ENCODE peak calls at places on chromosomes 13 and 19, in seven cellular contexts. D, Z, H, M, R, V and E are unnamed samples.

GRCh38 chr13:102856603-102857002 is 10.8 kb downstream of the ERCC5 start:
- DNase-seq in H (no peak), V (no peak), Z (no peak), R (no peak), M (no peak), D (no peak), E (no peak)

GRCh38 chr19:45467456-45468158 is at the start of gene FOSB:
- DNase-seq in M (peak), H (no peak), Z (peak), D (peak), V (no peak), R (peak), E (peak)

GRCh38 chr19:17327068-17327653 is 7.5 kb downstream of the ANO8 start:
- DNase-seq in H (no peak), D (no peak), R (no peak), Z (no peak), V (no peak), M (no peak), E (no peak)

GRCh38 chr13:44573790-44574465 is 2.2 kb downstream of the TSC22D1 start:
- DNase-seq in D (no peak), R (peak), V (no peak), Z (no peak), H (no peak), M (peak), E (peak)

GRCh38 chr19:38917921-38918491 is 6.0 kb upstream of the CCER2 start:
- DNase-seq in Z (no peak), H (no peak), M (peak), D (no peak), V (no peak), R (peak), E (peak)

GRCh38 chr19:18951721-18952281 is 10.8 kb upstream of the HOMER3 start:
- DNase-seq in R (no peak), D (no peak), Z (no peak), H (no peak), V (no peak), M (no peak), E (no peak)

GRCh38 chr19:46787331-46788100 is 878 bp downstream of the SLC1A5 start:
- DNase-seq in D (no peak), Z (peak), H (no peak), V (no peak), M (no peak), R (peak), E (peak)

GRCh38 chr19:1271528-1272422 is 2.6 kb downstream of the CIRBP start:
- DNase-seq in V (no peak), M (no peak), Z (no peak), R (no peak), H (no peak), D (no peak), E (no peak)

GRCh38 chr19:46254776-46255175 is 25.2 kb downstream of the IGFL1 start:
- DNase-seq in R (no peak), D (no peak), V (no peak), Z (no peak), H (no peak), M (no peak), E (no peak)

GRCh38 chr13:77930430-77930829 is 11.8 kb upstream of the EDNRB start:
- DNase-seq in D (no peak), V (no peak), Z (no peak), M (no peak), R (no peak), H (no peak), E (no peak)

GRCh38 chr13:34730966-34731365 is 211.1 kb upstream of the NBEA start:
- DNase-seq in R (no peak), V (no peak), M (no peak), Z (no peak), H (no peak), D (no peak), E (no peak)

GRCh38 chr13:32734511-32734910 is 148.3 kb downstream of the PDS5B start:
- DNase-seq in M (peak), Z (no peak), R (no peak), V (no peak), D (no peak), H (no peak), E (no peak)

GRCh38 chr13:110089815-110090214 is 217.1 kb downstream of the COL4A1 start:
- DNase-seq in Z (no peak), V (no peak), M (no peak), D (no peak), H (no peak), R (no peak), E (no peak)

GRCh38 chr13:80515296-80515695 is 174.4 kb upstream of the SPRY2 start:
- DNase-seq in V (no peak), H (no peak), M (no peak), R (no peak), Z (no peak), D (no peak), E (no peak)

GRCh38 chr19:52170863-52171320 is 529 bp downstream of the ZNF836 start:
- DNase-seq in D (no peak), V (no peak), H (no peak), R (peak), M (no peak), Z (peak), E (no peak)

GRCh38 chr13:113836917-113837553 is 26.8 kb downstream of the GAS6 start:
- DNase-seq in V (no peak), M (no peak), H (no peak), D (peak), Z (no peak), R (peak), E (no peak)

GRCh38 chr19:35223856-35224505 is 4.6 kb downstream of the FAM187B start:
- DNase-seq in M (no peak), D (no peak), R (no peak), V (no peak), H (no peak), Z (no peak), E (no peak)

GRCh38 chr13:65149687-65150086 is 2080.4 kb downstream of the PCDH9 start:
- DNase-seq in M (no peak), H (no peak), D (no peak), Z (no peak), R (no peak), V (no peak), E (no peak)

GRCh38 chr19:27887946-27888345 is 1325.0 kb downstream of the UQCRFS1 start:
- DNase-seq in M (no peak), R (no peak), V (no peak), D (no peak), Z (no peak), H (no peak), E (no peak)

GRCh38 chr13:108897955-108898354 is 268.5 kb downstream of the MYO16 start:
- DNase-seq in M (no peak), R (no peak), V (no peak), Z (no peak), H (no peak), D (no peak), E (no peak)

GRCh38 chr13:52104624-52105023 is 24.2 kb downstream of the NEK5 start:
- DNase-seq in M (no peak), V (no peak), R (no peak), H (no peak), D (no peak), Z (no peak), E (peak)

GRCh38 chr13:44300895-44301638 is 72.6 kb upstream of the SERP2 start:
- DNase-seq in M (no peak), V (peak), H (no peak), Z (no peak), D (peak), R (no peak), E (no peak)

GRCh38 chr19:38079926-38080380 is 144.1 kb downstream of the DPF1 start:
- DNase-seq in R (no peak), D (no peak), H (no peak), V (peak), M (no peak), Z (no peak), E (peak)

GRCh38 chr19:5579697-5580096 is 11.9 kb upstream of the TINCR start:
- DNase-seq in H (no peak), M (no peak), D (no peak), R (no peak), Z (no peak), V (no peak), E (no peak)

GRCh38 chr19:18294467-18294864 is 13.0 kb upstream of the JUND start:
- DNase-seq in H (no peak), M (peak), R (peak), V (no peak), Z (no peak), D (no peak), E (no peak)

GRCh38 chr19:2042485-2043268 is 8.4 kb downstream of the MKNK2 start:
- DNase-seq in H (no peak), V (no peak), R (no peak), Z (no peak), M (no peak), D (no peak), E (no peak)

GRCh38 chr19:55078996-55079395 is 3.3 kb downstream of the EPS8L1 start:
- DNase-seq in Z (no peak), H (no peak), V (no peak), D (no peak), M (no peak), R (no peak), E (no peak)

GRCh38 chr19:46350758-46351159 is 3.9 kb downstream of the PPP5C start:
- DNase-seq in V (peak), R (no peak), Z (no peak), D (no peak), H (no peak), M (no peak), E (no peak)

GRCh38 chr13:37069597-37070103 is 10.2 kb upstream of the SUPT20H start:
- DNase-seq in H (no peak), R (peak), D (no peak), V (no peak), Z (no peak), M (no peak), E (no peak)

GRCh38 chr19:9622531-9622930 is 1.5 kb upstream of the ZNF561 start:
- DNase-seq in D (no peak), R (no peak), M (no peak), V (no peak), Z (no peak), H (no peak), E (no peak)

DNA sequence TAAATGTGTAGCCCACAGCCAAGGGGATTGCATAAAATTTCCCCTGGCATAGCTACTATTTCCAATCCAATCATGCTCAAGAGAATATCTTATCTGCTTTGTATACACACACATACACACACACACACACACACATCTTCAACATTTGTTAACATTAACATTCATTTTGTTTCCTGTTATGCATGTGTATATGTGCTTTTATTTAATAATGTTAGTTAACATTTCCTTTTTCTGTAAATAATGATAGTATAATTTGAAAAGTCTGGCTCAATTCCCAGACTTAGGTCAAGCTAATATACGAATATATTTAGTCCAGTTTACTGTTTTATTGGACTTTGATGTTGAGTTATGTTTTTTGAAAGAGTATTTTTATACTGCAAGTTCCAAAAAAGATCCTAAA is 1072.5 kb downstream of the EFNB2 start:
- DNase-seq in D (no peak), R (peak), V (no peak), M (no peak), H (no peak), Z (no peak), E (no peak)
- TF ChIP-seq YY1 in D (no peak), R (no peak), V (no peak), M (no peak), H (no peak), Z (no peak), E (no peak)

DNA sequence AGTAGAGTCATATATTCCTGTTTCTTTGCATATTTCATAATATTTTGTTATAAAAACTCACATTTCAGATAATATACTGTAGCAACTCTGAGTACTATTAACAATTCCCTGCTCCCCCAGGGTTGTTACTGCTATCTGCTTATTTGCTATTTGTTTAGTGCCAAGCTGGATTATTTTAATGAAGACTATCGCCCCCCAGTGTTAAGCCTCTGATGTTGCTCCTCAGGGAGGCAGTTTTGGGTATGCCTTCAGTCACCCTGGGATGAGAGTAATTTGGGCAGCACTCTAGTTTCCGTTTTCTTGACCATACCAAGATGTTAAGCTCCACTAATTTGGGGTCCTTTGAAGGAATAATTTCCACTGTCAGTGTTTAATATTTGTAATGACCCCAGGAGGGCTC is 46.0 kb downstream of the MICU2 start:
- DNase-seq in M (peak), H (peak), D (peak), V (no peak), Z (no peak), R (peak), E (peak)
- TF ChIP-seq YY1 in M (no peak), H (no peak), D (no peak), V (no peak), Z (no peak), R (no peak), E (no peak)

DNA sequence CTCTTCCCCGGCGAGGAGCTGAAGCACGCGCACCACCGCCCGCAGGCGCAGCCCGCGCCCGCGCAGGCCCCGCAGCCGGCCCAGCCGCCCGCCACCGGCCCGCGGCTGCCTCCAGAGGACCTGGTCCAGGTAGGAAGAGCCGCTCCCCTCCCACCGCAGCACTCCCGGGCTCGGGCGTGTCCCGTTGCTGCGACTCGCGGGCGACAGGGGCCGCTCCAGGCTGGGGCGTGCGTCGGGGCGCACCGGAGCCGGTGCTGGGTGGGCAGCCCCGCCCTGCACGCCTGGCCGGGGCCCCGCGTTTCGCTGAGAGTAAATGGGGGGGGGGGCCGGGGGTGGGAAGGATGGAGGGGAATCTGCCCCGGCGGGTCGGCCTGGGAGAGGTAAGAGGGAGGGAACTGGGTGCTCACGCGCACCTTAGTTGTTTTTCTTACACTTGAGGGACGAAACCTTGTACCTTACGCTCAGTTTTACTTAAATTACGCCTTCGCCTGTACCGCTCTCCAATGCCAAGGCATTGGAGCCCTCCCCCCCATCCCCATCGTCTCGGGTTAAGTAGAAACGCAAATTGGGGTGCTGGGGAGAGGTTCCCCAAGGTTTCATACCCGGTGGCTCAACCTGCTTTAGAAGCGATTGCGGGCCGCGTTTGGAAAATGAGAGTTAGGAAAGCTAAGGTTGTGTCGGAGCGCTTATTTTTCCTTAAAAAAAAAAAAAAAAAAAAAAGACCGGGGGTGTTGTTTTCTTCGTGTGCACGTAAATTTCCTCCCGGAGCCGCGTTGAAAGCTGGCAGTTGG is 850 bp downstream of the KLF5 start:
- DNase-seq in D (no peak), M (peak), H (peak), V (no peak), R (no peak), Z (no peak), E (peak)
- TF ChIP-seq YY1 in D (no peak), M (no peak), H (no peak), V (no peak), R (no peak), Z (no peak), E (peak)

DNA sequence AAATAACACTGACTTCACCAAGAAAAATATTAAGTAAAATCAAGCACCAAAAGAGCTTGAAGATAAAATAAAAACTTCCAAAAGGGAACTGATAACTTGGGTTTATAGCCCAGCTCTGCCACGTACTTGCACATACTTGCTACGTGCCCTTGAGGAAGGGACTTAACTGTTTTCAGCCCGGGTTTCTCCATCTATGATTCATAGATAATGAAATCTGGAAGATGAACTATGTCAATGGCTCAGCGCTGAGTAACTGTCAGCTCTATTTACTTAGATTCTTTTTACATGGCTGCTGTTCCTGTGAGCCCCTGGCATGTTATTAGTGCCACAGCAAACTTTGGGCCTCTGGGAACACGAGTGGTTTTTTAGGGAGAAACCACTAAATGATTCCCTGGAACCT is 9.6 kb upstream of the ZC3H13 start:
- DNase-seq in Z (no peak), R (no peak), M (no peak), D (no peak), V (no peak), H (no peak), E (no peak)
- TF ChIP-seq YY1 in Z (no peak), R (no peak), M (no peak), D (no peak), V (no peak), H (no peak), E (no peak)

GRCh38 chr13:93847162-93847561 is 620.6 kb downstream of the GPC6 start:
- DNase-seq in R (no peak), H (no peak), M (no peak), D (no peak), Z (no peak), V (no peak), E (peak)
- TF ChIP-seq YY1 in R (no peak), H (no peak), M (no peak), D (no peak), Z (no peak), V (no peak), E (no peak)

GRCh38 chr19:53915000-53915399 is 5.9 kb downstream of the CACNG7 start:
- DNase-seq in H (no peak), R (peak), V (no peak), Z (peak), D (no peak), M (peak), E (no peak)

GRCh38 chr19:53916004-53916403 is 6.9 kb downstream of the CACNG7 start:
- DNase-seq in M (no peak), V (no peak), D (no peak), H (no peak), Z (no peak), R (no peak), E (no peak)

GRCh38 chr19:53912653-53913052 is 3.6 kb downstream of the CACNG7 start:
- DNase-seq in H (no peak), V (no peak), D (no peak), Z (peak), R (peak), M (peak), E (no peak)

DNA sequence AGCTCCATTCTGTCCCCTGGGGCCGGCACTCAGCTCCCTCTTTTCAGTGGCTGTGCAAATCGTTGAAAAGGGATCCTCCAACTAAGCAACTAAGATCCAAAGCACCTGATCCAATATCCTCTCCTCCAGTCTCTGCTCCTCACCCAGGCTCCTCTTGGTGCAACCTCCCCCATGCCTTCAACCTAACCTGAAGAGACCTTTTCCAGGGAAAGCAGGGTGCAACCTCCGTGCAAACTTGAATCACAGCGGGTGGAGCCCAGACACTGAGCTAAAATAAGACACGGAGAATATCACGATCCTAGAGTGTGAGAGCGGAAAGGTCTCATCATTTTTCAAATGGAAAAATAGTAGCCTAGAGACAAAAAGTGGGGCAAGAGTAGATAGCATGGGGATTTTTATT is 8.3 kb downstream of the CACNG7 start:
- DNase-seq in M (no peak), R (no peak), V (no peak), Z (no peak), D (no peak), H (no peak), E (no peak)
- TF ChIP-seq YY1 in M (no peak), R (no peak), V (no peak), Z (no peak), D (no peak), H (no peak), E (no peak)

GRCh38 chr13:26961890-26962615 is 201.5 kb upstream of the GPR12 start:
- DNase-seq in R (no peak), M (peak), H (no peak), D (no peak), V (no peak), Z (no peak), E (peak)

GRCh38 chr13:26965976-26966375 is 205.4 kb upstream of the GPR12 start:
- DNase-seq in V (no peak), Z (no peak), R (no peak), D (no peak), M (no peak), H (no peak), E (no peak)

GRCh38 chr13:26965058-26965380 is 204.4 kb upstream of the GPR12 start:
- DNase-seq in D (no peak), Z (no peak), M (no peak), V (no peak), H (no peak), R (no peak), E (no peak)

GRCh38 chr13:26962671-26963070 is 202.1 kb upstream of the GPR12 start:
- DNase-seq in D (no peak), V (no peak), H (no peak), Z (no peak), M (no peak), R (no peak), E (no peak)

DNA sequence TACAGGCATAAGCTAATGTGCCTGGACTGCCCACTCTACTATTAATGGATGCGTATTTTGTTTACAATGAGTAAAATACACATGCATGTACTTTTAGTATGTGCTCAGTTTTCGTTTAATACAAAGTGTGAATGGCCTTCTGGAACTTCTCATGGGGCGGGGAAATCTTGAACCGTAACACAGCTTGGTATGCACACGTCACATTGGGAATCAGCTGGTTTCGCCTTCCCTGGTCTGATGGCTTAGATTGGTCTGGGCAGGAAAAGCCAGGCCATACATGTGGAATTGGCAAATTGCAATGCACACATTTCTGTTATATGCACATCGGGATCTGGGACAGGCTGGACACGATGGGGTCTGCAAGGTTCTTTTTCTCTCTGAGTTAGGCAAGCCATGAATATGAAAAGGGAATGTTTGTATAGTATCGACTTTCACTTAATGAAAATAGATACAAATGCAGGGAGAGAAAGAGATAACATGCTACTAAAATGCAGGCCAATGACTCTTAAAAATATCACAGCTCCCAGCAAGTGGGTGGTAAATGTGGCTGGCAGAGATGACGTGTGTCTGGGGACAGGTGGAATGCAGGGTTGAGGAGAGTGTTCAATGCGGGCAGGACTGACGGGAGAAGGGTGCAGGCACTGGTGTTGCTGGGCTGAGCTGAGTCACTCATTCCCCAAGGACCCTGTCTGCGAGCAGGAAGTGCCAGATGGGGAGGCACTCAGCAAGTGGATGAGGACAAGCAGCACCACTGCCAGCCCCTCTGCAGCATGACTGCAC is 203.9 kb upstream of the GPR12 start:
- DNase-seq in D (no peak), H (no peak), R (no peak), V (no peak), Z (no peak), M (no peak), E (no peak)
- TF ChIP-seq YY1 in D (no peak), H (no peak), R (no peak), V (no peak), Z (no peak), M (no peak), E (no peak)